ENCODE peak calls at places on chromosomes 1 and 21, in ten cellular contexts. One of them, this sample, is unnamed.

GRCh38 chr1:204213668-204214662 is at the start of gene GOLT1A:
- DNase-seq in fibroblast of the aortic adventitia: peak
- DNase-seq in endodermal cell: peak
- DNase-seq in upper lobe of right lung: peak
- DNase-seq in left ventricle myocardium inferior: peak
- DNase-seq in H9: peak
- DNase-seq in GM20000: peak
- DNase-seq in lower lobe of right lung: peak
- DNase-seq in GM12865: peak
- DNase-seq in IMR-90: peak
- DNase-seq in this sample: no peak

GRCh38 chr1:228282329-228283042 is 74.6 kb downstream of the OBSCN start:
- DNase-seq in left ventricle myocardium inferior: no peak
- DNase-seq in lower lobe of right lung: peak
- DNase-seq in H9: peak
- DNase-seq in GM20000: no peak
- DNase-seq in upper lobe of right lung: peak
- DNase-seq in fibroblast of the aortic adventitia: no peak
- DNase-seq in IMR-90: peak
- DNase-seq in endodermal cell: no peak
- DNase-seq in GM12865: no peak
- DNase-seq in this sample: no peak

GRCh38 chr1:84930831-84931230 is 37.8 kb upstream of the LPAR3 start:
- DNase-seq in fibroblast of the aortic adventitia: no peak
- DNase-seq in endodermal cell: no peak
- DNase-seq in GM20000: no peak
- DNase-seq in GM12865: no peak
- DNase-seq in H9: no peak
- DNase-seq in lower lobe of right lung: no peak
- DNase-seq in upper lobe of right lung: no peak
- DNase-seq in IMR-90: no peak
- DNase-seq in left ventricle myocardium inferior: no peak
- DNase-seq in this sample: no peak

GRCh38 chr1:183515002-183515689 is 42.8 kb downstream of the SMG7 start:
- DNase-seq in GM12865: no peak
- DNase-seq in endodermal cell: no peak
- DNase-seq in lower lobe of right lung: no peak
- DNase-seq in H9: no peak
- DNase-seq in fibroblast of the aortic adventitia: peak
- DNase-seq in upper lobe of right lung: no peak
- DNase-seq in GM20000: no peak
- DNase-seq in left ventricle myocardium inferior: no peak
- DNase-seq in IMR-90: peak
- DNase-seq in this sample: no peak

GRCh38 chr1:179228783-179229213 is 679 bp downstream of the ABL2 start:
- DNase-seq in endodermal cell: peak
- DNase-seq in upper lobe of right lung: peak
- DNase-seq in GM20000: no peak
- DNase-seq in IMR-90: peak
- DNase-seq in fibroblast of the aortic adventitia: peak
- DNase-seq in lower lobe of right lung: peak
- DNase-seq in GM12865: peak
- DNase-seq in H9: peak
- DNase-seq in left ventricle myocardium inferior: peak
- DNase-seq in this sample: peak

GRCh38 chr1:228070173-228070572 is 12.3 kb upstream of the ARF1 start:
- DNase-seq in fibroblast of the aortic adventitia: no peak
- DNase-seq in left ventricle myocardium inferior: no peak
- DNase-seq in IMR-90: no peak
- DNase-seq in H9: no peak
- DNase-seq in lower lobe of right lung: no peak
- DNase-seq in upper lobe of right lung: no peak
- DNase-seq in endodermal cell: no peak
- DNase-seq in GM20000: no peak
- DNase-seq in GM12865: no peak
- DNase-seq in this sample: no peak

GRCh38 chr1:248786106-248786665 is 30.6 kb upstream of the LYPD8 start:
- DNase-seq in H9: no peak
- DNase-seq in upper lobe of right lung: no peak
- DNase-seq in fibroblast of the aortic adventitia: no peak
- DNase-seq in endodermal cell: no peak
- DNase-seq in lower lobe of right lung: no peak
- DNase-seq in left ventricle myocardium inferior: no peak
- DNase-seq in IMR-90: no peak
- DNase-seq in GM12865: peak
- DNase-seq in GM20000: no peak
- DNase-seq in this sample: no peak

GRCh38 chr1:52603301-52603675 is 1.1 kb downstream of the GPX7 start:
- DNase-seq in GM20000: peak
- DNase-seq in endodermal cell: no peak
- DNase-seq in left ventricle myocardium inferior: no peak
- DNase-seq in upper lobe of right lung: no peak
- DNase-seq in GM12865: no peak
- DNase-seq in lower lobe of right lung: no peak
- DNase-seq in H9: no peak
- DNase-seq in fibroblast of the aortic adventitia: no peak
- DNase-seq in IMR-90: no peak
- DNase-seq in this sample: no peak

GRCh38 chr1:58331156-58331555 is 215.4 kb downstream of the OMA1 start:
- DNase-seq in GM20000: no peak
- DNase-seq in H9: no peak
- DNase-seq in upper lobe of right lung: no peak
- DNase-seq in left ventricle myocardium inferior: no peak
- DNase-seq in lower lobe of right lung: no peak
- DNase-seq in endodermal cell: no peak
- DNase-seq in GM12865: no peak
- DNase-seq in IMR-90: no peak
- DNase-seq in fibroblast of the aortic adventitia: no peak
- DNase-seq in this sample: no peak

GRCh38 chr1:151238467-151238739 is 16.1 kb upstream of the PSMD4 start:
- DNase-seq in H9: no peak
- DNase-seq in fibroblast of the aortic adventitia: peak
- DNase-seq in endodermal cell: no peak
- DNase-seq in IMR-90: peak
- DNase-seq in GM12865: no peak
- DNase-seq in upper lobe of right lung: no peak
- DNase-seq in GM20000: no peak
- DNase-seq in left ventricle myocardium inferior: no peak
- DNase-seq in lower lobe of right lung: no peak
- DNase-seq in this sample: no peak

GRCh38 chr1:11675362-11675761 is 5.6 kb downstream of the MAD2L2 start:
- DNase-seq in GM20000: no peak
- DNase-seq in fibroblast of the aortic adventitia: no peak
- DNase-seq in GM12865: no peak
- DNase-seq in upper lobe of right lung: no peak
- DNase-seq in H9: no peak
- DNase-seq in left ventricle myocardium inferior: no peak
- DNase-seq in lower lobe of right lung: no peak
- DNase-seq in endodermal cell: no peak
- DNase-seq in IMR-90: no peak
- DNase-seq in this sample: no peak

GRCh38 chr1:11674488-11674887 is 6.5 kb downstream of the MAD2L2 start:
- DNase-seq in H9: no peak
- DNase-seq in GM12865: no peak
- DNase-seq in GM20000: no peak
- DNase-seq in IMR-90: no peak
- DNase-seq in fibroblast of the aortic adventitia: no peak
- DNase-seq in upper lobe of right lung: no peak
- DNase-seq in lower lobe of right lung: no peak
- DNase-seq in endodermal cell: no peak
- DNase-seq in left ventricle myocardium inferior: no peak
- DNase-seq in this sample: no peak

GRCh38 chr1:11673089-11673769 is 7.7 kb downstream of the MAD2L2 start:
- DNase-seq in lower lobe of right lung: no peak
- DNase-seq in H9: no peak
- DNase-seq in upper lobe of right lung: no peak
- DNase-seq in GM12865: no peak
- DNase-seq in fibroblast of the aortic adventitia: no peak
- DNase-seq in left ventricle myocardium inferior: no peak
- DNase-seq in GM20000: no peak
- DNase-seq in IMR-90: no peak
- DNase-seq in endodermal cell: no peak
- DNase-seq in this sample: no peak

GRCh38 chr1:11678442-11678841 is 2.5 kb downstream of the MAD2L2 start:
- DNase-seq in endodermal cell: no peak
- DNase-seq in H9: no peak
- DNase-seq in lower lobe of right lung: no peak
- DNase-seq in GM20000: no peak
- DNase-seq in fibroblast of the aortic adventitia: no peak
- DNase-seq in left ventricle myocardium inferior: no peak
- DNase-seq in GM12865: no peak
- DNase-seq in IMR-90: no peak
- DNase-seq in upper lobe of right lung: no peak
- DNase-seq in this sample: no peak

GRCh38 chr1:11676386-11677103 is 4.4 kb downstream of the MAD2L2 start:
- DNase-seq in left ventricle myocardium inferior: no peak
- DNase-seq in upper lobe of right lung: no peak
- DNase-seq in IMR-90: no peak
- DNase-seq in endodermal cell: no peak
- DNase-seq in fibroblast of the aortic adventitia: no peak
- DNase-seq in GM20000: no peak
- DNase-seq in lower lobe of right lung: no peak
- DNase-seq in GM12865: no peak
- DNase-seq in H9: no peak
- DNase-seq in this sample: no peak
- TF ChIP-seq CTCF in left ventricle myocardium inferior: no peak
- TF ChIP-seq CTCF in upper lobe of right lung: no peak
- TF ChIP-seq CTCF in IMR-90: no peak
- TF ChIP-seq CTCF in endodermal cell: no peak
- TF ChIP-seq CTCF in fibroblast of the aortic adventitia: no peak
- TF ChIP-seq CTCF in GM20000: no peak
- TF ChIP-seq CTCF in lower lobe of right lung: no peak
- TF ChIP-seq CTCF in GM12865: no peak
- TF ChIP-seq CTCF in H9: peak
- TF ChIP-seq CTCF in this sample: no peak

DNA sequence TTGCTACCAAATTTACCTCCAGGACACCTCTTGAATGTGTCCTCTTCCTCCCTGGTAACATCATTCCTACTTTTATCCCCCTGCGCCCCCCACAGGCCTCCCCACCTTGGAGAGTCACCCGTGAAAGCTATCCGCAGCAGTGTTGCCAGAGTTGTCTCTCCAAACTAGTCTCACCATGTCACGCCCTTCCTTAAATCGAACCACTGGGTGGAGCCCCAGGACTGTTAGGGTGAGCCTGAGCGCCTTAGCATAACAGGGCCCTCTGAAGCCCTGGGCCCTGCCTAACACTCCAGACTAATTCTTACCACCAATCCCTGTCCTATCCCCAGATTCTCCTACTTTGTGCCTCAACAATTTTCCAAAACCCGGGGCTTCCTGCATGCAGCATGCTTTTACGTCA is 35.0 kb downstream of the HSD3B2 start:
- DNase-seq in upper lobe of right lung: no peak
- DNase-seq in lower lobe of right lung: no peak
- DNase-seq in GM12865: peak
- DNase-seq in GM20000: no peak
- DNase-seq in H9: peak
- DNase-seq in left ventricle myocardium inferior: no peak
- DNase-seq in endodermal cell: peak
- DNase-seq in IMR-90: no peak
- DNase-seq in fibroblast of the aortic adventitia: no peak
- DNase-seq in this sample: no peak
- TF ChIP-seq CTCF in upper lobe of right lung: no peak
- TF ChIP-seq CTCF in lower lobe of right lung: no peak
- TF ChIP-seq CTCF in GM12865: no peak
- TF ChIP-seq CTCF in GM20000: no peak
- TF ChIP-seq CTCF in H9: peak
- TF ChIP-seq CTCF in left ventricle myocardium inferior: no peak
- TF ChIP-seq CTCF in endodermal cell: peak
- TF ChIP-seq CTCF in IMR-90: no peak
- TF ChIP-seq CTCF in fibroblast of the aortic adventitia: no peak
- TF ChIP-seq CTCF in this sample: no peak

DNA sequence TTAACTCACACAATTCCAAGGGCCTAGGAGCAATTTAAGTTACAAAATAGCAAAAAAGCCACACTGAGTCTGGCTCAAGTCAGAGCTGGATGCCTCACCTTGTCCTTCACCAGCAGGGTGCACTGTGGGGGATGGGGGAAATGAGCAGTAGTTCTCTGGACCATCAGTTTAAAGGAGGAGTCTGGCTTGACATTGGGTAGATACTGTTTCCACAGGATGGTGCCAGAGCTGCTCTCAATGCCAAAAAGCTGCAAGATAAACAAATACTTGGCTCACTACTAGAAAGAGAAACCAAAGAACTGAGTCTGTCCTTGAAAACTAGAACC is 18.8 kb downstream of the EMC1 start:
- DNase-seq in IMR-90: peak
- DNase-seq in upper lobe of right lung: no peak
- DNase-seq in fibroblast of the aortic adventitia: peak
- DNase-seq in endodermal cell: no peak
- DNase-seq in left ventricle myocardium inferior: peak
- DNase-seq in H9: no peak
- DNase-seq in lower lobe of right lung: no peak
- DNase-seq in GM12865: no peak
- DNase-seq in GM20000: no peak
- DNase-seq in this sample: no peak
- TF ChIP-seq CTCF in IMR-90: no peak
- TF ChIP-seq CTCF in upper lobe of right lung: peak
- TF ChIP-seq CTCF in fibroblast of the aortic adventitia: peak
- TF ChIP-seq CTCF in endodermal cell: peak
- TF ChIP-seq CTCF in left ventricle myocardium inferior: peak
- TF ChIP-seq CTCF in H9: no peak
- TF ChIP-seq CTCF in lower lobe of right lung: peak
- TF ChIP-seq CTCF in GM12865: no peak
- TF ChIP-seq CTCF in GM20000: no peak
- TF ChIP-seq CTCF in this sample: no peak

GRCh38 chr21:34794686-34795085 is 125.9 kb downstream of the CLIC6 start:
- DNase-seq in GM20000: no peak
- DNase-seq in endodermal cell: no peak
- DNase-seq in fibroblast of the aortic adventitia: no peak
- DNase-seq in upper lobe of right lung: no peak
- DNase-seq in H9: no peak
- DNase-seq in IMR-90: no peak
- DNase-seq in left ventricle myocardium inferior: no peak
- DNase-seq in lower lobe of right lung: no peak
- DNase-seq in GM12865: no peak
- DNase-seq in this sample: no peak

GRCh38 chr21:34797202-34797527 is 128.4 kb downstream of the CLIC6 start:
- DNase-seq in upper lobe of right lung: no peak
- DNase-seq in fibroblast of the aortic adventitia: no peak
- DNase-seq in left ventricle myocardium inferior: no peak
- DNase-seq in endodermal cell: no peak
- DNase-seq in lower lobe of right lung: no peak
- DNase-seq in IMR-90: no peak
- DNase-seq in H9: no peak
- DNase-seq in GM12865: no peak
- DNase-seq in GM20000: no peak
- DNase-seq in this sample: no peak

GRCh38 chr21:34796518-34797201 is 127.9 kb downstream of the CLIC6 start:
- DNase-seq in GM20000: no peak
- DNase-seq in GM12865: no peak
- DNase-seq in upper lobe of right lung: no peak
- DNase-seq in lower lobe of right lung: no peak
- DNase-seq in fibroblast of the aortic adventitia: no peak
- DNase-seq in IMR-90: no peak
- DNase-seq in endodermal cell: peak
- DNase-seq in left ventricle myocardium inferior: no peak
- DNase-seq in H9: no peak
- DNase-seq in this sample: no peak

GRCh38 chr21:34793471-34793870 is 124.7 kb downstream of the CLIC6 start:
- DNase-seq in endodermal cell: no peak
- DNase-seq in left ventricle myocardium inferior: no peak
- DNase-seq in lower lobe of right lung: no peak
- DNase-seq in GM12865: no peak
- DNase-seq in upper lobe of right lung: no peak
- DNase-seq in H9: no peak
- DNase-seq in fibroblast of the aortic adventitia: no peak
- DNase-seq in GM20000: no peak
- DNase-seq in IMR-90: no peak
- DNase-seq in this sample: no peak

GRCh38 chr21:34795152-34796141 is 126.7 kb downstream of the CLIC6 start:
- DNase-seq in endodermal cell: no peak
- DNase-seq in GM20000: no peak
- DNase-seq in IMR-90: peak
- DNase-seq in H9: no peak
- DNase-seq in GM12865: no peak
- DNase-seq in fibroblast of the aortic adventitia: peak
- DNase-seq in left ventricle myocardium inferior: no peak
- DNase-seq in lower lobe of right lung: no peak
- DNase-seq in upper lobe of right lung: no peak
- DNase-seq in this sample: no peak
- TF ChIP-seq CTCF in endodermal cell: no peak
- TF ChIP-seq CTCF in GM20000: no peak
- TF ChIP-seq CTCF in IMR-90: peak
- TF ChIP-seq CTCF in H9: no peak
- TF ChIP-seq CTCF in GM12865: no peak
- TF ChIP-seq CTCF in fibroblast of the aortic adventitia: peak
- TF ChIP-seq CTCF in left ventricle myocardium inferior: peak
- TF ChIP-seq CTCF in lower lobe of right lung: no peak
- TF ChIP-seq CTCF in upper lobe of right lung: no peak
- TF ChIP-seq CTCF in this sample: no peak